ENCODE peak calls at places on chromosomes 3 and 15, in nine cellular contexts. Q is substantia nigra; H is endodermal cell; B is CD8-positive, alpha-beta memory T cell; N is MM.1S; D is tibial nerve; E is SK-N-MC; Y is uterus; M is fibroblast of lung. J is an unnamed sample.

GRCh38 chr3:65411367-65411766 is 627.4 kb downstream of the MAGI1 start:
- DNase-seq in B (no peak), N (no peak), Q (no peak), M (no peak), Y (no peak), E (no peak), H (no peak), D (no peak), J (no peak)

GRCh38 chr3:62378329-62378789 is 5.0 kb upstream of the FEZF2 start:
- DNase-seq in Q (no peak), Y (no peak), E (no peak), M (no peak), N (no peak), B (no peak), D (no peak), H (peak), J (no peak)

GRCh38 chr3:46154300-46154699 is 53.8 kb downstream of the CCR1 start:
- DNase-seq in Q (no peak), M (no peak), Y (no peak), D (no peak), E (no peak), N (no peak), B (no peak), H (no peak), J (no peak)

GRCh38 chr15:71448688-71449114 is 333.4 kb downstream of the THSD4 start:
- DNase-seq in H (peak), E (peak), N (peak), M (peak), B (no peak), Q (no peak), Y (peak), D (peak), J (no peak)

GRCh38 chr3:125032100-125032643 is 23.6 kb downstream of the HEG1 start:
- DNase-seq in N (no peak), M (no peak), H (peak), Q (no peak), B (no peak), Y (no peak), D (no peak), E (peak), J (no peak)

GRCh38 chr3:38533285-38533994 is 37.3 kb downstream of the EXOG start:
- DNase-seq in Y (no peak), D (no peak), B (no peak), H (peak), Q (no peak), E (no peak), M (no peak), N (no peak), J (no peak)

GRCh38 chr15:70526221-70526973 is 237.0 kb downstream of the UACA start:
- DNase-seq in N (no peak), Y (no peak), M (peak), B (peak), H (peak), E (peak), D (peak), Q (no peak), J (no peak)

GRCh38 chr3:160773722-160774121 is 17.7 kb downstream of the PPM1L start:
- DNase-seq in M (no peak), Y (no peak), B (no peak), D (no peak), H (no peak), N (no peak), E (no peak), Q (no peak), J (no peak)

GRCh38 chr3:192745150-192745549 is 17.8 kb upstream of the FGF12 start:
- DNase-seq in N (no peak), Q (no peak), D (no peak), M (no peak), Y (no peak), H (peak), B (no peak), E (no peak), J (no peak)

GRCh38 chr3:178558637-178559036 is 22.4 kb downstream of the KCNMB2 start:
- DNase-seq in N (no peak), B (no peak), Y (no peak), D (no peak), M (no peak), E (no peak), Q (no peak), H (no peak), J (no peak)

GRCh38 chr3:49906004-49906860 is 2.6 kb upstream of the MST1R start:
- DNase-seq in B (peak), H (peak), M (peak), E (no peak), N (no peak), Y (no peak), D (peak), Q (no peak), J (peak)

GRCh38 chr3:79558943-79559342 is 208.9 kb downstream of the ROBO1 start:
- DNase-seq in M (no peak), D (no peak), H (no peak), Q (no peak), E (no peak), Y (no peak), B (no peak), N (no peak), J (no peak)

GRCh38 chr3:105195260-105195659 is 171.4 kb upstream of the ALCAM start:
- DNase-seq in B (no peak), E (no peak), Y (no peak), H (no peak), Q (no peak), M (peak), N (no peak), D (no peak), J (no peak)

GRCh38 chr3:53109190-53109589 is 21.0 kb downstream of the RFT1 start:
- DNase-seq in Q (no peak), E (no peak), B (no peak), H (no peak), M (peak), N (peak), D (no peak), Y (no peak), J (no peak)

GRCh38 chr3:8629151-8630021 is 15.2 kb downstream of the SSUH2 start:
- DNase-seq in M (peak), Q (no peak), H (no peak), N (no peak), D (peak), E (no peak), Y (no peak), B (peak), J (no peak)

GRCh38 chr3:18379647-18380046 is 45.5 kb downstream of the SATB1 start:
- DNase-seq in H (peak), M (no peak), Q (no peak), Y (no peak), N (no peak), D (no peak), B (no peak), E (no peak), J (no peak)

GRCh38 chr3:87270908-87271727 is 5.3 kb downstream of the POU1F1 start:
- DNase-seq in E (peak), Y (no peak), H (no peak), Q (no peak), M (no peak), B (no peak), D (no peak), N (no peak), J (no peak)

GRCh38 chr3:16724487-16724886 is 119.3 kb upstream of the DAZL start:
- DNase-seq in N (peak), H (no peak), M (peak), E (no peak), D (no peak), B (no peak), Y (no peak), Q (no peak), J (no peak)

GRCh38 chr15:77552066-77552465 is 80.6 kb downstream of the LINGO1 start:
- DNase-seq in N (no peak), H (no peak), B (no peak), E (no peak), M (no peak), Y (no peak), D (no peak), Q (no peak), J (no peak)

GRCh38 chr15:77553257-77553656 is 79.5 kb downstream of the LINGO1 start:
- DNase-seq in B (no peak), N (no peak), M (no peak), E (no peak), Y (no peak), Q (no peak), D (no peak), H (no peak), J (no peak)

GRCh38 chr15:77554306-77555080 is 78.2 kb downstream of the LINGO1 start:
- DNase-seq in E (no peak), M (no peak), Q (peak), B (no peak), H (no peak), N (no peak), D (no peak), Y (no peak), J (peak)

GRCh38 chr15:77555232-77555631 is 77.5 kb downstream of the LINGO1 start:
- DNase-seq in D (no peak), Q (no peak), N (no peak), M (no peak), Y (no peak), E (no peak), B (no peak), H (no peak), J (no peak)

DNA sequence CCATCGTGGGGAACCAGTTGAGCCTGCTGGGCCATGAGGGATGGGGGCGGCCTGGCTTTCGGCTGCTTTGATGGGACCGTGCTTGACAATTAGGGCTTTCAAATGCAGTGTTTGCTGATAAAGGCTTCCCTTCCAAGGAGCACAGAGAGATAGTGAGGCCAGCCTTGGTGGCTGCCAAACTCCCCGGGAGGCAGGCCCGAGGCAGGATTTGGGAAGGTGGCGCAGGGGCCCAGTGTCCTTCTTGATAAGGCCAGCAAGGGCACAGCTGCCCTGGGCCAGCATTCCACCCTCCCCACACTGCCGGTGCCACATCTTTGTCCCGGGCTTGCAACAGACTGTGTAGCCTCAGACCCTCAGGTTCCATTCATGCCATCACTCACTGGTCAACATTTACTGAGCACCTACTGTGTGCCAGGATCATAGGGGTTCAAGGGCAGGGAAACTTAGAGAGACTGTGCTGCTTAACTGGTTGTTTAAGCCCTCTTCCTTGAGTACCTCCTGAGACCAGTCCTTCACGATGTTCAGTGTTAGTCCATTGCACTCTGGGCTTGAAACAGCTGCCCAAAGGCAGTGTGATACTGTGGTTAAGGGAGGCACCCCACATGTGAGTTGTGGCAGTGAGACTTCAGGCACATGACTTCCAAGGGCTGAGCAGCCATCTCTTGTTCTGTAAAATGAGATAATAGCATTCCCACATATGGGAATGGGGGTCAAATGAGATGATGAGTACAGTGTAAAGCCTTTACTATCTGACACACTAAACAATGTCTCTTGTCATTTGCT is 75.3 kb downstream of the LINGO1 start:
- DNase-seq in E (no peak), N (no peak), Y (no peak), M (no peak), Q (no peak), D (no peak), B (no peak), H (peak), J (no peak)
- H3K27ac ChIP-seq in E (no peak), N (no peak), Y (no peak), M (no peak), Q (peak), D (no peak), B (no peak), H (no peak), J (peak)

GRCh38 chr15:38819343-38819858 is 254.8 kb upstream of the RASGRP1 start:
- DNase-seq in M (no peak), E (no peak), B (no peak), Y (no peak), H (no peak), Q (no peak), N (no peak), D (no peak), J (no peak)
- H3K27ac ChIP-seq in M (no peak), E (no peak), B (no peak), Y (no peak), H (no peak), Q (no peak), N (no peak), D (no peak), J (no peak)

GRCh38 chr15:34217587-34218225 is 7.1 kb upstream of the EMC4 start:
- DNase-seq in H (no peak), N (no peak), Q (no peak), E (no peak), B (no peak), D (no peak), Y (no peak), M (peak), J (no peak)
- H3K27ac ChIP-seq in H (no peak), N (no peak), Q (no peak), E (no peak), B (no peak), D (no peak), Y (no peak), M (no peak), J (no peak)

GRCh38 chr3:27456554-27456953 is 27.6 kb downstream of the SLC4A7 start:
- DNase-seq in E (no peak), D (no peak), M (peak), H (no peak), N (no peak), Y (no peak), Q (no peak), B (no peak), J (no peak)
- H3K27ac ChIP-seq in E (no peak), D (no peak), M (no peak), H (no peak), N (no peak), Y (no peak), Q (no peak), B (no peak), J (no peak)

GRCh38 chr3:177447938-177448337 is 250.7 kb upstream of the TBL1XR1 start:
- DNase-seq in E (no peak), B (no peak), D (no peak), Q (no peak), M (no peak), N (no peak), H (no peak), Y (peak), J (no peak)
- H3K27ac ChIP-seq in E (no peak), B (no peak), D (no peak), Q (no peak), M (no peak), N (no peak), H (no peak), Y (no peak), J (no peak)

DNA sequence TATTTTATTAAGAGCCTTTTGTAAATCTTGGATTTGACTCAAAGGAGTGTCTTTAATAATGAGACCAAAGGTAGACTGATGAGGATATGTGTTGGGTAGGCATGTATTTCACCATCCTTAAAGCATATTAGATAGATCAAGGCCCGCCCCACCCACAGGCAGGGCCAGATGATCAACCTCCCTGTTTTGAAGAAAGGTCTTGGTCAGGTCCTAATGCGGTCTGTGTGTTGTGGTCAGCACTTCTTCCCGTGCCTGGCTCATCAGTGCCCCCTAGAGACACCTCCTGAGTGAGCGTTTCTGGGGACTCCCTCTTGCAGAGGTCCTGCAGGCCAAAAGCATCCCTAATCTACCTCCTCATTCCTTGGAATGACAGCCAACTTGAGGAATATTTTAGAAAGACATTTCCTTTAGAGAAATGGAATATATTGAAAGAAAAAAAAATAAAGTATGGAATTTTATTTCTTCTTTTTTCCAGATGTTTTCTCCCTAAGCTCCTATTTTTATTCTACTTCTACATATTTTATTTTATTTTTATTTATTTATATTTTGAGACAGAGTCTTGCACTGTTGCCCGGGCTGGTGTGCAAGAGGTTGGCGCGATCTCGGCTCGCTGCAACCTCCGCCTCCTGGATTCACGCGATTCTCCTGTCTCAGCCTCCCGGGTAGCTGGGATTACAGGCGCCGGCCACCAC is 6.0 kb downstream of the TM4SF4 start:
- DNase-seq in Q (peak), N (peak), Y (peak), M (peak), E (no peak), D (peak), B (no peak), H (peak), J (peak)
- H3K27ac ChIP-seq in Q (no peak), N (no peak), Y (peak), M (peak), E (no peak), D (peak), B (no peak), H (no peak), J (no peak)